ENCODE peak calls at places on chromosomes 5 and 9, in seven cellular contexts. R is right lobe of liver; G is GM23248; C is mammary epithelial cell; L is naive thymus-derived CD4-positive, alpha-beta T cell; Z is colonic mucosa; Q is cardiac muscle cell. D is an unnamed sample.

GRCh38 chr5:9421823-9422354 is 124.0 kb downstream of the SEMA5A start:
- DNase-seq in R (no peak), L (no peak), Z (no peak), C (no peak), Q (no peak), G (no peak), D (no peak)

GRCh38 chr5:177432143-177432904 is 5.8 kb downstream of the GRK6 start:
- DNase-seq in Z (no peak), G (no peak), C (no peak), R (no peak), L (no peak), Q (no peak), D (no peak)

GRCh38 chr9:93533863-93534262 is 42.5 kb upstream of the PHF2 start:
- DNase-seq in R (no peak), L (no peak), C (no peak), G (no peak), Q (no peak), Z (no peak), D (no peak)

GRCh38 chr9:87338075-87338989 is 159.3 kb upstream of the DAPK1 start:
- DNase-seq in G (no peak), R (no peak), L (no peak), Q (peak; percentile 11), C (no peak), Z (no peak), D (no peak)

GRCh38 chr5:171640396-171640981 is 145.1 kb upstream of the SMIM23 start:
- DNase-seq in L (no peak), Z (no peak), G (no peak), R (no peak), Q (peak; percentile 13), C (no peak), D (no peak)

GRCh38 chr5:71865202-71865601 is 146.1 kb downstream of the CARTPT start:
- DNase-seq in Q (peak; percentile 36), C (peak; percentile 73), G (peak; percentile 81), Z (no peak), R (no peak), L (no peak), D (no peak)

GRCh38 chr9:5326893-5327548 is 12.7 kb downstream of the RLN1 start:
- DNase-seq in L (peak; percentile 38), G (no peak), Z (peak; percentile 21), Q (peak; percentile 5), C (no peak), R (no peak), D (peak; percentile 64)

GRCh38 chr9:114611516-114612271 is 603 bp downstream of the TMEM268 start:
- DNase-seq in Q (peak; percentile 61), R (peak; percentile 70), G (peak; percentile 85), Z (peak; percentile 68), C (peak; percentile 46), L (peak; percentile 34), D (peak; percentile 58)

GRCh38 chr5:997001-997474 is 11.6 kb upstream of the NKD2 start:
- DNase-seq in R (no peak), C (no peak), L (peak; percentile 22), G (peak; percentile 17), Q (peak; percentile 52), Z (no peak), D (no peak)

GRCh38 chr5:155459889-155460500 is 446.4 kb downstream of the KIF4B start:
- DNase-seq in L (no peak), Z (no peak), R (no peak), G (no peak), C (no peak), Q (no peak), D (no peak)

GRCh38 chr5:82858453-82859043 is 218.6 kb downstream of the TMEM167A start:
- DNase-seq in L (no peak), R (no peak), G (no peak), C (no peak), Z (no peak), Q (no peak), D (no peak)

GRCh38 chr9:135279834-135280393 is 192.4 kb downstream of the OLFM1 start:
- DNase-seq in C (no peak), Q (no peak), L (no peak), R (no peak), Z (no peak), G (no peak), D (no peak)

GRCh38 chr5:151708126-151708525 is 21.4 kb upstream of the SPARC start:
- DNase-seq in C (no peak), Z (peak; percentile 29), Q (no peak), L (no peak), R (no peak), G (no peak), D (no peak)

GRCh38 chr9:136697146-136697820 is 10.0 kb upstream of the AGPAT2 start:
- DNase-seq in Z (no peak), R (peak; percentile 84), G (no peak), L (no peak), C (peak; percentile 51), Q (no peak), D (no peak)

GRCh38 chr9:128374221-128374675 is 3.1 kb downstream of the URM1 start:
- DNase-seq in R (no peak), Z (no peak), L (no peak), G (no peak), C (no peak), Q (no peak), D (no peak)

GRCh38 chr5:68932830-68933434 is 160.9 kb upstream of the SLC30A5 start:
- DNase-seq in C (no peak), L (peak; percentile 40), Q (no peak), Z (no peak), R (no peak), G (no peak), D (no peak)

GRCh38 chr9:4503103-4503502 is 12.8 kb downstream of the SLC1A1 start:
- DNase-seq in Q (no peak), L (no peak), R (no peak), Z (no peak), C (no peak), G (no peak), D (no peak)

GRCh38 chr5:170353946-170354345 is 35.2 kb downstream of the KCNMB1 start:
- DNase-seq in Z (no peak), R (no peak), L (no peak), Q (no peak), G (peak; percentile 6), C (no peak), D (no peak)

DNA sequence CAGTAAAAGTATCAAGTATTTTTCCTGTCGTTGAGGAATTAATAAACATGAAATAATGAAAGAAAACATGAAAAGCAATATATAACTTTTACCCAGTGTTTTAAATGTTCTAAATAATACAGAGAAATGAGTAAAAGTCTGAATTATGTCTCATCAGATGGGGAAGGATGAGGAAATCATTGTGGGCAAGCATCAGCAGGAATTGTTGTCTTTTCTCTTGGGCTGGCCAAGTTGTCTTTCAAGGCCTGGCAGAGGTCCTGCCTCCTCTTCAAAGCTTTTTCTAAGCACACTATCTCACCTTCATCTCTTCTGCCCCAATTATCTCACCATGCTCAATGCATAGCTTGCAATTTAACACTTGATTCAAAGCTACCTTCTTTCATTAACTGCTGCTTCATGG is 41.9 kb downstream of the MOCS2 start:
- DNase-seq in C (peak; percentile 45), L (no peak), G (peak; percentile 78), R (no peak), Z (no peak), Q (no peak), D (no peak)
- H3K36me3 ChIP-seq in C (peaks cover 82% of the 10 kb centered on the region), L (no peaks in the 10 kb centered on the region), G (peaks cover 20% of the 10 kb centered on the region), R (no peaks in the 10 kb centered on the region), Z (no peaks in the 10 kb centered on the region), Q (no peaks in the 10 kb centered on the region), D (peaks cover 6% of the 10 kb centered on the region)

DNA sequence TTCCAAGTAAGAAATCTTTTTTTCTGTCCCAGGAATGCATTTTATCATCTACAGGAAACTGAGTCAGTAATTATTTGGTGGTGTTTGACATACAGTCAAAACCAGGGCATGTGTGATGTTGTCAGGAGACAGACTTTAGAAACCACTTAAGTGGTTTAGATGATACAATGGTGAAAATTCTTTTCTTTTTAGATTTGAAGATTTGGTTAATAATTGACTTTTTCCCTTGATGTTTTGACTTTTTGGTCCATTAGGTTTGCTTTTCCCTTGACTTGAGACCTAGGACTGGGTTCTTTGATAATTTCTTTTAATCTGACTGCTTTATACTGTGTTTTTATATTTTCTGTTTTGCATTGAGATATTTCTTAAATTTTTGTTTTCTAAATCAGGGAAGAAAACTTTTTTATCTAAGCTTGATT is 85.2 kb downstream of the RASGRF2 start:
- DNase-seq in Z (no peak), C (no peak), L (no peak), G (no peak), R (no peak), Q (no peak), D (no peak)
- H3K36me3 ChIP-seq in Z (no peaks in the 10 kb centered on the region), C (no peaks in the 10 kb centered on the region), L (no peaks in the 10 kb centered on the region), G (no peaks in the 10 kb centered on the region), R (no peaks in the 10 kb centered on the region), Q (no peaks in the 10 kb centered on the region), D (no peaks in the 10 kb centered on the region)

GRCh38 chr5:38455797-38456330 is 100.6 kb downstream of the LIFR start:
- DNase-seq in Z (no peak), Q (no peak), G (no peak), C (no peak), R (no peak), L (no peak), D (no peak)

GRCh38 chr5:38453506-38453905 is 102.9 kb downstream of the LIFR start:
- DNase-seq in L (peak; percentile 79), G (no peak), R (no peak), C (no peak), Q (no peak), Z (no peak), D (no peak)

GRCh38 chr5:38453921-38454320 is 102.5 kb downstream of the LIFR start:
- DNase-seq in C (no peak), L (no peak), R (no peak), G (no peak), Z (no peak), Q (no peak), D (no peak)

GRCh38 chr5:38458174-38458573 is 98.3 kb downstream of the LIFR start:
- DNase-seq in Q (no peak), C (no peak), G (no peak), L (no peak), R (no peak), Z (no peak), D (no peak)

DNA sequence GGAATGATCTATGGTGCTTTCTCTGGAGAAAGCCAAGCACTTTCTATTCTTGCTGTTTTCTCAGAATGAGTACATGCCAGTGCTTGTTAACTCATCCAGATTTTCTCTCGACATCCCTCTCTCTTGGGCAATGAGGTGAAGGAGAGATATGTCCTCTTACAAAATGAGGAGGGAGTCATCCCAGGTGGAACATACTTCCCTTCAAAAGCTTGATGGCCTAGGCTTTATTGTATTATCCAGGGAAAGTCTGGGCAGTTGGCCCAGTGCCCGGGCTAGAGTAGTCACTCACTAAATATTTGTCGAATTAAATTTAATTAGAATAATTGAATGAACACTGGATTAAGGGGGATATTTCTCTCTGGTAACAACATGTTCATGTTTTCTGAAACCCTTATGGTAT is 99.8 kb downstream of the LIFR start:
- DNase-seq in Z (no peak), G (peak; percentile 41), Q (no peak), R (no peak), L (no peak), C (peak; percentile 67), D (no peak)
- H3K36me3 ChIP-seq in Z (no peaks in the 10 kb centered on the region), G (no peaks in the 10 kb centered on the region), Q (no peaks in the 10 kb centered on the region), R (no peaks in the 10 kb centered on the region), L (no peaks in the 10 kb centered on the region), C (no peaks in the 10 kb centered on the region), D (no peaks in the 10 kb centered on the region)

DNA sequence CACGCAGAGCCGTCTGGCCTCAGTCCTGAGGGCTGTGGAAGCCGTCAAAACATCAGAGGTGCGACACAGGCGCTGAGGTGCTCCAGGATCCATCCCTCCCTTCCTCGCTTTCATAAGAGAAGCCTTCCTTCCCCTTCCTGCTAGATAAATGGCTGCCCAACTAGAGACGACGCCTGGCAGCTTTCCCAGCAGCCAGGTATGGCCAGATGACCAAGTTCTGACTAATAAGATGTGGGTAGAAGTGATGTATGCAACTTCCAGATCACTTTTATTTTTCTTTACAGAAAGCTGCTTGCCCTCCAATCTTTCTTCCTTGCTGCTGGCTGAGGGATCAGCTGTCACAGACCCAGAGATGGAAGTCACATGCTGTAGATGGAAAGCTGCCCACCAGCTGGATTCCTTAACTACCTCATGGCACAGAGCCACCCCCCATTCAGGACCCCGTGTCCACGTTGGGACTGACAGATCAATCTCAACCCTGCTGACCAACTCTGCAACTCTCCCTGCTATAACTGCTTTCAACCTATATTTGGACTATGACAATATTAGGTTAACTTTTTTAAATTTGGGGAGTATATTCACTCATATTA is 8.8 kb downstream of the MAPK9 start:
- DNase-seq in C (peak; percentile 79), G (no peak), R (no peak), L (no peak), Z (no peak), Q (no peak), D (no peak)
- H3K36me3 ChIP-seq in C (peaks cover 7% of the 10 kb centered on the region), G (peaks cover 9% of the 10 kb centered on the region), R (no peaks in the 10 kb centered on the region), L (peaks cover 9% of the 10 kb centered on the region), Z (no peaks in the 10 kb centered on the region), Q (peaks cover 6% of the 10 kb centered on the region), D (peaks cover 18% of the 10 kb centered on the region)